ENCODE peak calls at places on chromosomes 7 and 10, in eight cellular contexts. O is KG1; U is GM04504; C is GM12891; N is CD8-positive, alpha-beta T cell; H is KBM-7; F is stimulated activated CD4-positive, alpha-beta T cell treated with anti-CD3 and anti-CD28 coated beads, Interleukin-12 subunit alpha, Interleukin-12 subunit beta, amount 100 ng/mL, for 4 hours; K is SW480. B is an unnamed sample.

GRCh38 chr10:44389150-44389549 is 4.3 kb upstream of the CXCL12 start:
- DNase-seq in N (no peak), C (no peak), F (no peak), H (no peak), K (no peak), O (no peak), U (no peak), B (no peak)

GRCh38 chr7:112302566-112302965 is 96.1 kb downstream of the ZNF277 start:
- DNase-seq in U (no peak), K (no peak), H (no peak), N (no peak), F (no peak), O (no peak), C (no peak), B (no peak)

GRCh38 chr10:43387678-43388032 is 16.2 kb downstream of the FXYD4 start:
- DNase-seq in N (no peak), F (no peak), H (no peak), O (no peak), C (no peak), K (no peak), U (no peak), B (no peak)

GRCh38 chr10:35765039-35765662 is 123.1 kb upstream of the FZD8 start:
- DNase-seq in N (no peak), H (no peak), O (no peak), U (no peak), F (no peak), C (no peak), K (peak; percentile 7), B (no peak)

GRCh38 chr7:44293561-44294324 is 31.7 kb downstream of the CAMK2B start:
- DNase-seq in U (no peak), H (no peak), F (no peak), O (no peak), K (no peak), C (no peak), N (no peak), B (no peak)

GRCh38 chr7:135160858-135161653 is 9.5 kb downstream of the CYREN start:
- DNase-seq in N (no peak), H (peak; percentile 88), U (no peak), F (no peak), O (no peak), C (no peak), K (no peak), B (no peak)

GRCh38 chr7:12111461-12112405 is 99.4 kb upstream of the TMEM106B start:
- DNase-seq in C (no peak), U (no peak), H (no peak), O (no peak), K (no peak), N (no peak), F (peak; percentile 7), B (no peak)

GRCh38 chr7:40263752-40264390 is 129.1 kb downstream of the SUGCT start:
- DNase-seq in F (no peak), C (no peak), H (no peak), U (no peak), K (no peak), N (no peak), O (no peak), B (no peak)

GRCh38 chr10:127872871-127873600 is 19.7 kb downstream of the CLRN3 start:
- DNase-seq in K (peak; percentile 81), N (no peak), H (no peak), U (no peak), O (no peak), F (no peak), C (no peak), B (no peak)

GRCh38 chr7:77310982-77311381 is 105.2 kb downstream of the GSAP start:
- DNase-seq in H (no peak), C (no peak), U (no peak), K (no peak), N (no peak), O (no peak), F (no peak), B (no peak)

GRCh38 chr10:88152720-88153119 is 289.3 kb downstream of the PTEN start:
- DNase-seq in U (peak; percentile 98), N (peak; percentile 22), C (peak; percentile 17), O (no peak), F (peak; percentile 23), K (peak; percentile 22), H (no peak), B (peak; percentile 94)

GRCh38 chr10:102644066-102644645 is at the start of gene TRIM8:
- DNase-seq in K (peak; percentile 50), C (no peak), H (peak; percentile 49), U (no peak), F (peak; percentile 52), O (no peak), N (peak; percentile 60), B (no peak)

GRCh38 chr7:29146082-29146706 is at the start of gene CPVL:
- DNase-seq in K (peak; percentile 62), O (no peak), N (no peak), F (no peak), C (no peak), U (no peak), H (no peak), B (no peak)

GRCh38 chr10:14153570-14154055 is 177.1 kb downstream of the FRMD4A start:
- DNase-seq in N (no peak), O (no peak), F (no peak), K (no peak), U (no peak), C (no peak), H (no peak), B (no peak)

GRCh38 chr7:91055219-91055618 is 209.0 kb upstream of the FZD1 start:
- DNase-seq in C (no peak), U (no peak), K (no peak), N (no peak), O (no peak), F (no peak), H (no peak), B (no peak)

GRCh38 chr10:77939561-77940001 is 13.0 kb upstream of the DLG5 start:
- DNase-seq in O (no peak), K (no peak), H (no peak), F (no peak), C (no peak), N (no peak), U (peak; percentile 55), B (no peak)

GRCh38 chr10:59622320-59622901 is 87.2 kb downstream of the SLC16A9 start:
- DNase-seq in N (peak; percentile 23), F (peak; percentile 2), U (peak; percentile 22), K (peak; percentile 54), H (peak; percentile 75), C (no peak), O (peak; percentile 71), B (no peak)

GRCh38 chr10:117502421-117503169 is 40.0 kb upstream of the EMX2 start:
- DNase-seq in C (no peak), F (no peak), H (no peak), N (no peak), O (no peak), U (no peak), K (no peak), B (no peak)